ENCODE peak calls at places on chromosomes 12 and 14, in nine cellular contexts. Z is A549, J is cardiac septum, P is frontal cortex, V is stomach, E is M059J, Q is dorsolateral prefrontal cortex, Y is hippocampal formation, A is cardiac fibroblast. U is an unnamed sample.

GRCh38 chr14:68143341-68143807 is 323.8 kb downstream of the RAD51B start:
- DNase-seq in Q (peak), P (no peak), E (peak), Z (no peak), Y (no peak), V (peak), J (peak), A (peak), U (peak)

GRCh38 chr14:69354383-69355154 is 43.5 kb downstream of the ERH start:
- DNase-seq in Y (no peak), Q (no peak), J (no peak), P (no peak), A (no peak), Z (no peak), V (peak), E (no peak), U (peak)

GRCh38 chr14:94780536-94781404 is 10.9 kb upstream of the GSC start:
- DNase-seq in Q (no peak), J (peak), V (no peak), Y (no peak), A (no peak), Z (no peak), E (no peak), P (no peak), U (no peak)

GRCh38 chr14:99699861-99700260 is 15.8 kb downstream of the CYP46A1 start:
- DNase-seq in Q (no peak), P (no peak), E (no peak), Z (no peak), V (no peak), J (peak), A (no peak), Y (no peak), U (no peak)

GRCh38 chr12:111687255-111687654 is 1.4 kb downstream of the ACAD10 start:
- DNase-seq in V (no peak), E (peak), P (no peak), Z (peak), A (no peak), Y (no peak), Q (no peak), J (no peak), U (no peak)

GRCh38 chr14:65074449-65075155 is 27.7 kb downstream of the MAX start:
- DNase-seq in P (no peak), Y (no peak), A (no peak), E (no peak), Q (no peak), Z (no peak), J (no peak), V (no peak), U (no peak)

GRCh38 chr14:89288114-89288513 is 128.9 kb downstream of the FOXN3 start:
- DNase-seq in Z (no peak), Y (no peak), V (no peak), Q (no peak), J (no peak), E (no peak), A (no peak), P (no peak), U (no peak)

GRCh38 chr14:68468437-68469207 is 324.2 kb downstream of the ZFP36L1 start:
- DNase-seq in E (peak), V (peak), A (peak), Z (no peak), Y (no peak), J (no peak), Q (no peak), P (no peak), U (no peak)

GRCh38 chr14:77035267-77035666 is 6.8 kb upstream of the IRF2BPL start:
- DNase-seq in Z (no peak), J (no peak), P (no peak), V (no peak), Y (no peak), A (no peak), Q (no peak), E (no peak), U (no peak)

GRCh38 chr14:87131879-87132278 is 861.1 kb downstream of the GALC start:
- DNase-seq in V (no peak), Q (no peak), J (no peak), A (peak), Y (no peak), P (no peak), Z (no peak), E (no peak), U (no peak)

GRCh38 chr14:52755607-52756316 is 25.8 kb downstream of the STYX start:
- DNase-seq in Q (no peak), J (no peak), A (no peak), V (no peak), Z (no peak), P (no peak), Y (no peak), E (no peak), U (no peak)

GRCh38 chr12:49955899-49956662 is 5.5 kb downstream of the AQP2 start:
- DNase-seq in Z (no peak), Q (no peak), P (no peak), J (no peak), V (no peak), A (no peak), Y (no peak), E (no peak), U (no peak)

GRCh38 chr12:29769162-29769820 is 14.5 kb downstream of the TMTC1 start:
- DNase-seq in A (peak), V (no peak), E (peak), Y (no peak), Z (no peak), Q (no peak), J (no peak), P (no peak), U (no peak)

GRCh38 chr12:52659395-52659794 is 7.4 kb upstream of the KRT2 start:
- DNase-seq in Y (no peak), Q (no peak), V (no peak), J (no peak), E (no peak), P (no peak), Z (peak), A (no peak), U (no peak)

GRCh38 chr12:55019784-55020183 is at the start of gene NEUROD4:
- DNase-seq in P (no peak), Q (no peak), Z (no peak), A (peak), J (no peak), E (peak), Y (peak), V (peak), U (peak)

GRCh38 chr12:106957617-106958016 is 1.9 kb downstream of the TMEM263 start:
- DNase-seq in J (no peak), V (no peak), Q (no peak), P (no peak), Z (no peak), A (peak), E (no peak), Y (no peak), U (no peak)

GRCh38 chr12:93415723-93416464 is 25.9 kb downstream of the UBE2N start:
- DNase-seq in Y (no peak), A (peak), J (no peak), P (no peak), E (peak), V (no peak), Z (no peak), Q (no peak), U (no peak)

GRCh38 chr14:59274991-59275391 is 86.5 kb downstream of the DAAM1 start:
- DNase-seq in Q (peak), Y (peak), V (no peak), Z (no peak), J (no peak), E (peak), A (no peak), P (no peak), U (peak)

GRCh38 chr12:30450226-30450625 is 245.4 kb downstream of the IPO8 start:
- DNase-seq in P (no peak), A (peak), Q (no peak), Z (no peak), E (no peak), J (no peak), Y (no peak), V (no peak), U (no peak)

GRCh38 chr12:131873293-131873692 is 21.1 kb upstream of the ULK1 start:
- DNase-seq in A (no peak), Y (no peak), P (no peak), E (no peak), V (no peak), J (no peak), Q (no peak), Z (no peak), U (no peak)

GRCh38 chr14:99936056-99936455 is 129.2 kb upstream of the EVL start:
- DNase-seq in Q (no peak), Y (no peak), Z (no peak), A (peak), V (no peak), P (no peak), J (no peak), E (peak), U (no peak)

GRCh38 chr14:63174760-63175191 is 29.5 kb upstream of the RHOJ start:
- DNase-seq in E (peak), J (no peak), V (no peak), P (peak), Z (peak), Y (peak), A (peak), Q (no peak), U (no peak)

GRCh38 chr14:104878582-104878981 is 13.5 kb downstream of the CEP170B start:
- DNase-seq in E (no peak), Q (no peak), J (no peak), P (no peak), A (no peak), Z (no peak), V (no peak), Y (no peak), U (no peak)

GRCh38 chr12:30794591-30795409 is 40.0 kb upstream of the CAPRIN2 start:
- DNase-seq in E (peak), V (no peak), J (no peak), Q (no peak), Y (no peak), Z (peak), A (peak), P (peak), U (no peak)

GRCh38 chr12:108306014-108306501 is 33.1 kb downstream of the CMKLR1 start:
- DNase-seq in A (peak), V (no peak), P (peak), E (peak), Q (no peak), Y (no peak), Z (no peak), J (no peak), U (no peak)

GRCh38 chr14:65461730-65462129 is 49.2 kb downstream of the FUT8 start:
- DNase-seq in Z (no peak), Y (no peak), J (no peak), P (no peak), A (no peak), Q (no peak), E (no peak), V (no peak), U (no peak)

GRCh38 chr12:6961695-6962284 is 8.7 kb downstream of the PHB2 start:
- DNase-seq in P (peak), E (peak), V (peak), A (peak), J (peak), Q (no peak), Z (peak), Y (no peak), U (peak)

GRCh38 chr12:96766232-96766631 is 140.8 kb upstream of the NEDD1 start:
- DNase-seq in Y (no peak), E (no peak), V (no peak), Z (no peak), J (no peak), A (peak), P (no peak), Q (no peak), U (no peak)

GRCh38 chr12:1872448-1872847 is 46.0 kb downstream of the CACNA2D4 start:
- DNase-seq in J (no peak), V (no peak), E (no peak), A (no peak), Z (no peak), P (no peak), Y (no peak), Q (no peak), U (no peak)

GRCh38 chr14:95255487-95255886 is 64.2 kb downstream of the CLMN start:
- DNase-seq in Y (no peak), Z (peak), A (peak), P (no peak), V (peak), Q (no peak), J (peak), E (peak), U (peak)

GRCh38 chr12:101743724-101744472 is 4.6 kb upstream of the SYCP3 start:
- DNase-seq in E (no peak), A (no peak), Y (no peak), Q (no peak), J (no peak), V (no peak), Z (no peak), P (no peak), U (no peak)

GRCh38 chr12:47121146-47121545 is 41.4 kb upstream of the AMIGO2 start:
- DNase-seq in J (no peak), Y (no peak), A (peak), E (peak), P (no peak), Q (no peak), Z (no peak), V (no peak), U (no peak)

GRCh38 chr12:117178745-117179144 is 11.5 kb downstream of the FBXO21 start:
- DNase-seq in Y (no peak), J (no peak), P (no peak), E (no peak), Z (no peak), Q (no peak), V (no peak), A (no peak), U (no peak)

GRCh38 chr12:2250797-2251196 is 198.0 kb downstream of the CACNA1C start:
- DNase-seq in E (no peak), J (no peak), Y (no peak), P (no peak), Z (no peak), Q (no peak), A (peak), V (no peak), U (no peak)

GRCh38 chr12:12626471-12626870 is 14.8 kb downstream of the CREBL2 start:
- DNase-seq in Z (no peak), A (no peak), E (no peak), Q (no peak), J (no peak), P (no peak), V (no peak), Y (no peak), U (no peak)

GRCh38 chr14:95144849-95145248 is 12.5 kb downstream of the DICER1 start:
- DNase-seq in P (no peak), Z (no peak), Q (no peak), Y (no peak), J (no peak), A (no peak), E (no peak), V (no peak), U (no peak)

GRCh38 chr14:74905595-74906142 is 17.4 kb downstream of the RPS6KL1 start:
- DNase-seq in E (peak), V (peak), Q (peak), Y (peak), A (peak), P (peak), J (peak), Z (peak), U (no peak)

GRCh38 chr12:130156652-130157275 is 5.5 kb upstream of the FZD10 start:
- DNase-seq in A (no peak), J (no peak), Q (no peak), V (no peak), Y (no peak), P (no peak), Z (no peak), E (no peak), U (no peak)